ENCODE peak calls at places on chromosome X, in six cellular contexts. T, U, Z, W, N and B are unnamed samples.

GRCh38 chrX:110966839-110967238 is 129.2 kb upstream of the PAK3 start:
- DNase-seq in T (no peak), U (no peak), Z (no peak), W (no peak), N (peak; percentile 70), B (no peak)

GRCh38 chrX:69163936-69164741 is 1.1 kb downstream of the PJA1 start:
- DNase-seq in T (no peak), U (peak; percentile 73), Z (peak; percentile 25), W (peak; percentile 41), N (no peak), B (no peak)

GRCh38 chrX:1264556-1264955 is 4.1 kb upstream of the CSF2RA start:
- DNase-seq in T (no peak), U (no peak), Z (no peak), W (no peak), N (peak; percentile 11), B (no peak)

GRCh38 chrX:136646602-136647239 is 1.2 kb upstream of the CD40LG start:
- DNase-seq in T (no peak), U (no peak), Z (no peak), W (peak; percentile 19), N (no peak), B (no peak)

GRCh38 chrX:2262679-2263055 is 238.1 kb downstream of the DHRSX start:
- DNase-seq in T (no peak), U (no peak), Z (no peak), W (no peak), N (no peak), B (no peak)

GRCh38 chrX:17738002-17738713 is 865 bp downstream of the SCML1 start:
- DNase-seq in T (peak; percentile 29), U (peak; percentile 15), Z (peak; percentile 32), W (no peak), N (peak; percentile 51), B (no peak)

GRCh38 chrX:69613946-69614345 is 2.0 kb upstream of the EDA start:
- DNase-seq in T (no peak), U (no peak), Z (no peak), W (no peak), N (no peak), B (no peak)

GRCh38 chrX:119729408-119730201 is 28.8 kb upstream of the SOWAHD start:
- DNase-seq in T (peak; percentile 49), U (peak; percentile 65), Z (peak; percentile 30), W (peak; percentile 71), N (peak; percentile 34), B (no peak)

GRCh38 chrX:115582035-115582870 is 21.3 kb downstream of the PLS3 start:
- DNase-seq in T (no peak), U (no peak), Z (no peak), W (no peak), N (peak; percentile 46), B (no peak)

GRCh38 chrX:131763674-131764073 is 219.8 kb downstream of the OR13H1 start:
- DNase-seq in T (no peak), U (peak; percentile 31), Z (no peak), W (peak; percentile 1), N (peak; percentile 77), B (no peak)

DNA sequence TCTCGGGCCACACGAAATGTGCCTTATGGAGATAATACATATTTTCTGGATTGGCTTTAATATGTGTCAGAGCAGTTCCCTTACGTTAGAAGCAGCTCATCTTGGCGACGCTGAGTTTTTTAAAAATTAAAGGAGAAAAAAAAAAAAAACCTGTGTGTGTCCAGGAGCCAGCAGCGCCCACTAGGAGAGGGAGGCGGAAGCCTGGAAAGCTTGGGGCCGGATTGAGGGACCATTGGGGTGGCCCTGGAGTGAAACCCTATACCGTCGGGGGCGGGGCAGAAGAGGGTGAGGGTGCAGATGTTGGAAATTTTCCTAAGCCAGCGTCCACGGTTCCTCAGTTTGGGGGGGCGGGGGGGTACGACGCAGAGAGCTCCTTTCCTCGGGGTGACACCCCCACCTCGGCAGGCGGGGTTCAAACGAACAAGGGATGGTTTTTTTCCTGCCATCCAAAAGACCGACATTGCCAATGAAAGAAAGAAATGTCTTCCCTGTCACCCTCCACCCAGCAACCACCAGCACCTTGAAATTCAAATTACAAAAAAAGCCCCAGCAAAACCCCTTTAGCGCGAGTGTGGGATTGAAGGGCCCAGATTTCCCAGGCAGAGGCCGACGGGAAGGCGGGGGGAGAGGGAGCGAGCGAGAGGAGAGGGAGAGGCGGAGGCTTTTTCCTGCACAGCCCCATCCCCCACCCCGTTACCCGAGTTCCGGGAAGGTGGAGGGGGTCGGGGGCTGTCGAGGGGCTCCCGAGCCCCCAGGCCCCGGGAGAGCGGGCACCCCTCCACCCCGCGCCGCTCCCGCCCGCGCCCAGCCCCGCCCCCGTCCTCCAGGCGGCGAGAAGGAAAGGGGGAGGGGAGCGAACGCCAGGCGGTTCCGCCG is 868 bp downstream of the SMARCA1 start:
- DNase-seq in T (peak; percentile 38), U (peak; percentile 27), Z (no peak), W (no peak), N (peak; percentile 56), B (peak; percentile 15)
- TF ChIP-seq CTCF in T (no peak), U (no peak), Z (no peak), W (no peak), N (no peak), B (no peak)

DNA sequence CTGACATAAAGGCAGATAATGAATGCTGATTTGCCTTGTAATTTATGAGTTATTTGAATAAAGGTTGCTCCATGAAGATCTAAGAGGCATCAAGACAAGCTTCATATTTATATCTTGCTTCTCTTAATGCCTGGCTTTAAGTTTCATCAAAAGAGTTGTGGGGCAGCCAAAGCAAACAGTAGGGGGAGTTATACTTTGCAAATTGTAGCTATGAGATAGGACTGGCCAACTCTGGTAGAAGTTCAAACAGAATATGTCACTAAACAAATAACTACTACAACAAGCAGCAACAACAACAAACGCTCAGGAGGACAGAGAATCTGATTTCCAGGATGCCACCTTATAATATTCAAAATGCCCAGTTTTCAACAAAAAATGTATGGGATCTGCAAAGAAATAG is 69.1 kb upstream of the PLAC1 start:
- DNase-seq in T (no peak), U (no peak), Z (no peak), W (no peak), N (no peak), B (no peak)
- TF ChIP-seq CTCF in T (no peak), U (no peak), Z (no peak), W (peak; percentile 39), N (no peak), B (no peak)

GRCh38 chrX:82081027-82081426 is 879.1 kb downstream of the SH3BGRL start:
- DNase-seq in T (no peak), U (no peak), Z (no peak), W (no peak), N (no peak), B (no peak)
- TF ChIP-seq CTCF in T (no peak), U (no peak), Z (no peak), W (no peak), N (no peak), B (no peak)

GRCh38 chrX:54794795-54795194 is 3.3 kb downstream of the ITIH6 start:
- DNase-seq in T (no peak), U (no peak), Z (no peak), W (no peak), N (no peak), B (no peak)

GRCh38 chrX:54794004-54794403 is 4.1 kb downstream of the ITIH6 start:
- DNase-seq in T (no peak), U (no peak), Z (no peak), W (no peak), N (no peak), B (no peak)

GRCh38 chrX:54798137-54798536 is at the start of gene ITIH6:
- DNase-seq in T (no peak), U (no peak), Z (no peak), W (no peak), N (no peak), B (no peak)

GRCh38 chrX:54799046-54799445 is 991 bp upstream of the ITIH6 start:
- DNase-seq in T (no peak), U (no peak), Z (no peak), W (no peak), N (no peak), B (no peak)
- TF ChIP-seq CTCF in T (no peak), U (no peak), Z (no peak), W (no peak), N (no peak), B (no peak)

GRCh38 chrX:11447418-11447817 is 154.2 kb downstream of the AMELX start:
- DNase-seq in T (no peak), U (no peak), Z (no peak), W (no peak), N (no peak), B (no peak)

GRCh38 chrX:11446331-11446730 is 153.1 kb downstream of the AMELX start:
- DNase-seq in T (no peak), U (no peak), Z (no peak), W (no peak), N (no peak), B (no peak)

GRCh38 chrX:11446951-11447350 is 153.7 kb downstream of the AMELX start:
- DNase-seq in T (no peak), U (no peak), Z (no peak), W (no peak), N (no peak), B (no peak)

GRCh38 chrX:11444052-11444451 is 150.8 kb downstream of the AMELX start:
- DNase-seq in T (no peak), U (no peak), Z (no peak), W (no peak), N (no peak), B (no peak)

GRCh38 chrX:11445540-11445939 is 152.3 kb downstream of the AMELX start:
- DNase-seq in T (no peak), U (no peak), Z (no peak), W (peak; percentile 22), N (no peak), B (no peak)
- TF ChIP-seq CTCF in T (no peak), U (no peak), Z (no peak), W (peak; percentile 37), N (no peak), B (no peak)